ENCODE peak calls at places on chromosomes 2 and 18, in four cellular contexts. One of them, this sample, is unnamed.

GRCh38 chr2:163157891-163158511 is 319.4 kb upstream of the KCNH7 start:
- DNase-seq in H7: no peak
- DNase-seq in C1 segment of cervical spinal cord: no peak
- DNase-seq in AG08395: peak
- DNase-seq in this sample: no peak

GRCh38 chr2:39432701-39433100 is 4.4 kb downstream of the MAP4K3 start:
- DNase-seq in C1 segment of cervical spinal cord: no peak
- DNase-seq in AG08395: no peak
- DNase-seq in H7: no peak
- DNase-seq in this sample: no peak

GRCh38 chr2:176129825-176130152 is 284 bp downstream of the HOXD8 start:
- DNase-seq in H7: no peak
- DNase-seq in AG08395: no peak
- DNase-seq in C1 segment of cervical spinal cord: no peak
- DNase-seq in this sample: peak

GRCh38 chr2:171434671-171434980 is 600 bp downstream of the DCAF17 start:
- DNase-seq in C1 segment of cervical spinal cord: no peak
- DNase-seq in H7: no peak
- DNase-seq in AG08395: no peak
- DNase-seq in this sample: peak

GRCh38 chr18:306608-307255 is 38.9 kb upstream of the THOC1 start:
- DNase-seq in AG08395: no peak
- DNase-seq in H7: no peak
- DNase-seq in C1 segment of cervical spinal cord: no peak
- DNase-seq in this sample: no peak

GRCh38 chr2:165274698-165275097 is 35.5 kb downstream of the SCN2A start:
- DNase-seq in AG08395: peak
- DNase-seq in C1 segment of cervical spinal cord: no peak
- DNase-seq in H7: no peak
- DNase-seq in this sample: no peak

GRCh38 chr2:236173734-236174607 is 5.8 kb upstream of the GBX2 start:
- DNase-seq in AG08395: no peak
- DNase-seq in H7: peak
- DNase-seq in C1 segment of cervical spinal cord: no peak
- DNase-seq in this sample: no peak

GRCh38 chr2:241547781-241548450 is 10.6 kb upstream of the BOK start:
- DNase-seq in C1 segment of cervical spinal cord: no peak
- DNase-seq in AG08395: no peak
- DNase-seq in H7: peak
- DNase-seq in this sample: no peak

GRCh38 chr2:203623104-203623503 is 83.3 kb upstream of the CD28 start:
- DNase-seq in C1 segment of cervical spinal cord: no peak
- DNase-seq in AG08395: peak
- DNase-seq in H7: no peak
- DNase-seq in this sample: no peak

GRCh38 chr18:1968801-1969498 is 602.4 kb downstream of the METTL4 start:
- DNase-seq in H7: no peak
- DNase-seq in AG08395: no peak
- DNase-seq in C1 segment of cervical spinal cord: no peak
- DNase-seq in this sample: no peak

GRCh38 chr18:49520661-49521145 is 33.7 kb upstream of the C18orf32 start:
- DNase-seq in H7: no peak
- DNase-seq in C1 segment of cervical spinal cord: no peak
- DNase-seq in AG08395: no peak
- DNase-seq in this sample: peak

GRCh38 chr2:239558661-239559060 is 157.8 kb upstream of the HDAC4 start:
- DNase-seq in C1 segment of cervical spinal cord: no peak
- DNase-seq in AG08395: no peak
- DNase-seq in H7: no peak
- DNase-seq in this sample: no peak

GRCh38 chr2:105804266-105804665 is 59.6 kb downstream of the NCK2 start:
- DNase-seq in H7: no peak
- DNase-seq in AG08395: no peak
- DNase-seq in C1 segment of cervical spinal cord: no peak
- DNase-seq in this sample: peak

This sample was measured in HAP-1.